ENCODE peak calls at places on chromosomes 5 and 9, in ten cellular contexts. O is kidney, V is heart right ventricle, Y is pancreas, X is testis, U is A549, N is PC-3, P is IMR-90, D is body of pancreas, L is uterus. J is an unnamed sample. For H3K4me1, the result is how much of the 10 kb centered on the place peaks cover.

GRCh38 chr5:139904566-139905400 is 109.2 kb downstream of the PSD2 start:
- DNase-seq in O (no peak), V (no peak), Y (no peak), X (no peak), U (no peak), N (no peak), P (no peak), D (no peak), L (no peak), J (no peak)

GRCh38 chr5:142059304-142059940 is 46.6 kb upstream of the GNPDA1 start:
- DNase-seq in O (no peak), V (no peak), Y (peak), X (peak), U (peak), N (peak), P (no peak), D (peak), L (no peak), J (no peak)

GRCh38 chr5:140245354-140245753 is 57.5 kb downstream of the PFDN1 start:
- DNase-seq in O (no peak), V (no peak), Y (no peak), X (no peak), U (no peak), N (no peak), P (peak), D (no peak), L (no peak), J (no peak)

GRCh38 chr9:136336156-136336860 is 9.0 kb downstream of the GPSM1 start:
- DNase-seq in O (no peak), V (no peak), Y (no peak), X (no peak), U (no peak), N (no peak), P (peak), D (no peak), L (no peak), J (no peak)

GRCh38 chr5:59887274-59887673 is 6.3 kb downstream of the PDE4D start:
- DNase-seq in O (no peak), V (no peak), Y (no peak), X (no peak), U (no peak), N (no peak), P (no peak), D (no peak), L (no peak), J (no peak)

GRCh38 chr9:68844623-68845612 is 139.9 kb downstream of the PIP5K1B start:
- DNase-seq in O (no peak), V (peak), Y (peak), X (peak), U (peak), N (peak), P (peak), D (no peak), L (peak), J (no peak)

GRCh38 chr5:35458824-35459207 is 158.8 kb upstream of the SPEF2 start:
- DNase-seq in O (no peak), V (no peak), Y (peak), X (peak), U (no peak), N (no peak), P (no peak), D (peak), L (no peak), J (no peak)

GRCh38 chr5:127988149-127988755 is 95.3 kb upstream of the SLC12A2 start:
- DNase-seq in O (no peak), V (no peak), Y (no peak), X (no peak), U (peak), N (peak), P (peak), D (no peak), L (no peak), J (peak)

GRCh38 chr5:163509288-163510040 is 4.0 kb downstream of the MAT2B start:
- DNase-seq in O (no peak), V (no peak), Y (no peak), X (no peak), U (peak), N (peak), P (peak), D (no peak), L (no peak), J (peak)

GRCh38 chr9:137064027-137064879 is 6.1 kb downstream of the SAPCD2 start:
- DNase-seq in O (no peak), V (peak), Y (peak), X (peak), U (peak), N (peak), P (no peak), D (peak), L (peak), J (no peak)

GRCh38 chr5:143170977-143171376 is 232.5 kb downstream of the NR3C1 start:
- DNase-seq in O (no peak), V (no peak), Y (no peak), X (no peak), U (no peak), N (no peak), P (no peak), D (no peak), L (no peak), J (no peak)

GRCh38 chr9:3828495-3828894 is 302.7 kb upstream of the RFX3 start:
- DNase-seq in O (no peak), V (no peak), Y (no peak), X (no peak), U (no peak), N (peak), P (peak), D (no peak), L (no peak), J (peak)

GRCh38 chr9:114069476-114070187 is 8.5 kb downstream of the AMBP start:
- DNase-seq in O (no peak), V (no peak), Y (no peak), X (no peak), U (no peak), N (no peak), P (no peak), D (no peak), L (no peak), J (no peak)

GRCh38 chr5:96624631-96625030 is 37.5 kb upstream of the CAST start:
- DNase-seq in O (no peak), V (no peak), Y (no peak), X (no peak), U (peak), N (no peak), P (no peak), D (no peak), L (no peak), J (no peak)

GRCh38 chr5:181189363-181189961 is 15.5 kb downstream of the TRIM7 start:
- DNase-seq in O (no peak), V (peak), Y (peak), X (no peak), U (no peak), N (peak), P (peak), D (peak), L (peak), J (peak)

GRCh38 chr9:136538599-136539426 is 7.0 kb downstream of the NOTCH1 start:
- DNase-seq in O (no peak), V (no peak), Y (no peak), X (no peak), U (no peak), N (no peak), P (no peak), D (no peak), L (no peak), J (no peak)

GRCh38 chr5:103624035-103624461 is 61.5 kb upstream of the NUDT12 start:
- DNase-seq in O (no peak), V (no peak), Y (no peak), X (no peak), U (no peak), N (peak), P (peak), D (no peak), L (no peak), J (peak)

GRCh38 chr9:113566011-113566711 is 102.6 kb downstream of the RGS3 start:
- DNase-seq in O (no peak), V (no peak), Y (no peak), X (no peak), U (no peak), N (no peak), P (no peak), D (no peak), L (peak), J (no peak)

GRCh38 chr9:17060450-17060849 is 74.4 kb upstream of the CNTLN start:
- DNase-seq in O (no peak), V (no peak), Y (no peak), X (no peak), U (no peak), N (no peak), P (no peak), D (no peak), L (no peak), J (no peak)

GRCh38 chr5:60488466-60489130 is 211.4 kb downstream of the DEPDC1B start:
- DNase-seq in O (no peak), V (no peak), Y (no peak), X (no peak), U (no peak), N (no peak), P (no peak), D (no peak), L (no peak), J (no peak)

GRCh38 chr9:89805726-89806125 is 200.9 kb downstream of the GADD45G start:
- DNase-seq in O (no peak), V (no peak), Y (no peak), X (no peak), U (no peak), N (no peak), P (no peak), D (no peak), L (no peak), J (no peak)

GRCh38 chr5:75928992-75929391 is 154.2 kb upstream of the SV2C start:
- DNase-seq in O (no peak), V (no peak), Y (no peak), X (no peak), U (no peak), N (no peak), P (no peak), D (no peak), L (no peak), J (no peak)

GRCh38 chr5:177035982-177036381 is 13.5 kb downstream of the ZNF346 start:
- DNase-seq in O (no peak), V (no peak), Y (no peak), X (no peak), U (no peak), N (no peak), P (no peak), D (no peak), L (no peak), J (no peak)

GRCh38 chr5:61625682-61626620 is 293.9 kb downstream of the ZSWIM6 start:
- DNase-seq in O (peak), V (peak), Y (peak), X (peak), U (peak), N (no peak), P (peak), D (peak), L (peak), J (no peak)

GRCh38 chr5:137651022-137651421 is 84.9 kb downstream of the KLHL3 start:
- DNase-seq in O (no peak), V (no peak), Y (no peak), X (no peak), U (no peak), N (no peak), P (peak), D (no peak), L (no peak), J (no peak)

GRCh38 chr5:116771466-116772151 is 197.0 kb upstream of the SEMA6A start:
- DNase-seq in O (no peak), V (no peak), Y (peak), X (no peak), U (no peak), N (no peak), P (no peak), D (peak), L (no peak), J (peak)

GRCh38 chr5:179730852-179731251 is 1.8 kb upstream of the MAML1 start:
- DNase-seq in O (no peak), V (no peak), Y (no peak), X (no peak), U (no peak), N (no peak), P (no peak), D (no peak), L (no peak), J (no peak)

GRCh38 chr9:131609116-131609830 is 64.0 kb downstream of the PRRT1B start:
- DNase-seq in O (no peak), V (no peak), Y (no peak), X (peak), U (no peak), N (no peak), P (peak), D (peak), L (peak), J (peak)

GRCh38 chr5:169164481-169164925 is 136.4 kb downstream of the SLIT3 start:
- DNase-seq in O (no peak), V (peak), Y (peak), X (no peak), U (peak), N (peak), P (no peak), D (peak), L (no peak), J (peak)

GRCh38 chr9:18675345-18675744 is 201.4 kb downstream of the ADAMTSL1 start:
- DNase-seq in O (no peak), V (no peak), Y (no peak), X (no peak), U (no peak), N (no peak), P (peak), D (no peak), L (no peak), J (no peak)

GRCh38 chr5:120152472-120152871 is 311.6 kb upstream of the PRR16 start:
- DNase-seq in O (no peak), V (no peak), Y (no peak), X (no peak), U (peak), N (peak), P (peak), D (no peak), L (no peak), J (peak)

GRCh38 chr9:114098660-114099522 is at the start of gene KIF12:
- DNase-seq in O (peak), V (no peak), Y (peak), X (peak), U (peak), N (peak), P (no peak), D (peak), L (peak), J (no peak)

GRCh38 chr5:159324097-159324760 is 6.1 kb downstream of the IL12B start:
- DNase-seq in O (no peak), V (no peak), Y (no peak), X (no peak), U (no peak), N (peak), P (peak), D (no peak), L (no peak), J (peak)

GRCh38 chr9:35679766-35680330 is 6.1 kb downstream of the CA9 start:
- DNase-seq in O (peak), V (no peak), Y (no peak), X (no peak), U (no peak), N (no peak), P (no peak), D (no peak), L (no peak), J (no peak)

GRCh38 chr5:176614805-176615478 is 5.0 kb upstream of the GPRIN1 start:
- DNase-seq in O (no peak), V (no peak), Y (no peak), X (no peak), U (no peak), N (peak), P (peak), D (no peak), L (no peak), J (peak)

GRCh38 chr9:81465468-81466002 is 223.8 kb downstream of the TLE1 start:
- DNase-seq in O (no peak), V (no peak), Y (no peak), X (no peak), U (peak), N (no peak), P (peak), D (no peak), L (no peak), J (no peak)

DNA sequence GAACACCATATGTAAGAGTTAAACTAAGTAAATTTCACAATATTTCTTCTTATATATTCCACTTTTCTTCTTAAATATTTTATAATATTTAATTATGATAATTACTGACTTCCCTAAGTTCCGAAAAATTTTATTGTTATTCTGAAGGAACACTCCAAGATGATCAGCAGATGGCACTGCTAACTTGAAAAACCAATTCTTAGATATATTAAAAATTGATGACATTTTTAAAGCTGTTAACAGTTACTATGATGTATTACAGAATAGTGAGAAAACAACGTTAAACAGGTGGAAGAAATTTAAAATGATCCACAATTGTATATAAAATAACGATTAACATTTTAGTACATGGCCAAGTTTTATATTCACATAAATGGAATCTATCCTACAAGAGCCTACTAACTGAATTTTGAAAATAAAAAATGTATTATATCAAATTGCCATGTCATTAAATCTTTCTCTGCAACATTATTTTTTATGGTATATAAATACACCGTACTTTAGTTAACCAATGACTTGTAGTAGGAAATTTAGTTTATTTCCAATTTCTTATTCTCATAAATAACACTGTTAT is 30.1 kb upstream of the MUSK start:
- DNase-seq in O (no peak), V (no peak), Y (no peak), X (no peak), U (peak), N (peak), P (peak), D (no peak), L (no peak), J (no peak)
- TF ChIP-seq CTCF in O (peak), V (peak), Y (no peak), X (peak), U (peak), N (peak), P (peak), D (peak), L (peak), J (peak)

GRCh38 chr5:98769006-98769255 is 4.5 kb upstream of the RGMB start:
- DNase-seq in O (no peak), V (peak), Y (no peak), X (no peak), U (no peak), N (peak), P (no peak), D (peak), L (no peak), J (no peak)

GRCh38 chr5:98771389-98772109 is 1.9 kb upstream of the RGMB start:
- DNase-seq in O (no peak), V (no peak), Y (peak), X (peak), U (peak), N (peak), P (peak), D (peak), L (peak), J (peak)

GRCh38 chr5:98770911-98771322 is 2.5 kb upstream of the RGMB start:
- DNase-seq in O (no peak), V (no peak), Y (no peak), X (no peak), U (peak), N (no peak), P (peak), D (no peak), L (no peak), J (no peak)

GRCh38 chr5:98769256-98770157 is 4.0 kb upstream of the RGMB start:
- DNase-seq in O (peak), V (peak), Y (peak), X (peak), U (peak), N (peak), P (peak), D (peak), L (peak), J (no peak)

GRCh38 chr5:98770158-98770910 is 3.1 kb upstream of the RGMB start:
- DNase-seq in O (peak), V (peak), Y (peak), X (peak), U (peak), N (peak), P (peak), D (peak), L (peak), J (peak)
- H3K27ac ChIP-seq in O (peak), V (peak), Y (peak), X (peak), U (peak), N (peak), P (peak), D (peak), L (peak), J (peak)

GRCh38 chr9:119609277-119609971 is 240.2 kb upstream of the BRINP1 start:
- DNase-seq in O (no peak), V (no peak), Y (no peak), X (no peak), U (no peak), N (no peak), P (no peak), D (no peak), L (no peak), J (no peak)

GRCh38 chr9:119611564-119611963 is 242.3 kb upstream of the BRINP1 start:
- DNase-seq in O (no peak), V (no peak), Y (peak), X (no peak), U (no peak), N (no peak), P (no peak), D (peak), L (no peak), J (no peak)
- H3K4me1 ChIP-seq in O (under half), V (under half), Y (under half), X (under half), U (under half), N (under half), P (under half), D (under half), L (under half), J (under half)

DNA sequence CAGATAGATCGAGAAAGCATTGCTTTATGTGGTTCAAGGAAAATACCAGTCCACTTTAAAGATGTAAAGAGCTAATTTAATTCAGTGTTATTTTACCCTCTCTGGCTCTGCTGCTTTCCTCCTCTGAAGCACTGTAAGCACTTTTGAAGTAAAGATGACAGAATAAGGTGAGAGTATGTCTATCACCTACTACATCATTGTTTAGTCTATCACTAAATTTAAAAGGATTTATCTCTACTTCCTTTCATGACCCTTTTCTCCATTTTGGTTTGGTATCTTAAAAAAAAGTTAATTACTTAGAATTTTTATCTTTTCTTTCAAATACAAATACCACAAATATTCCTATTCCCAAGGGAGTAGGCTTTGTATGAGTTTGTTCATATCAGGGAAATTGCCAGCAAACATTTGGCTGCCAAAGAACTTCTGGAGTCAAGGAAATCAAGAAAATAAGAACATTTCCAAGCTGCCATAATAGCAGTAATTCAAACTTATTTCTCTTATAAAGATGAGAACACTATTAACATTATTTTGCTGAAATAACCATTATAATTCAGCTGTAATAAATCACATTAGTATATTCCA is 77.8 kb downstream of the SLC38A9 start:
- DNase-seq in O (no peak), V (no peak), Y (no peak), X (peak), U (no peak), N (no peak), P (peak), D (peak), L (no peak), J (no peak)
- TF ChIP-seq CTCF in O (no peak), V (no peak), Y (no peak), X (no peak), U (no peak), N (no peak), P (no peak), D (no peak), L (no peak), J (no peak)

GRCh38 chr9:129737479-129738269 is 15.2 kb downstream of the PTGES start:
- DNase-seq in O (peak), V (peak), Y (peak), X (peak), U (peak), N (peak), P (peak), D (peak), L (peak), J (no peak)
- H3K27ac ChIP-seq in O (peak), V (peak), Y (peak), X (peak), U (peak), N (peak), P (peak), D (peak), L (peak), J (no peak)

J was measured in foreskin keratinocyte.